ENCODE peak calls at places on chromosomes 2 and 18, in five cellular contexts. I is left cardiac atrium, W is Ammon's horn, S is Right ventricle myocardium superior, N is midbrain. R is an unnamed sample.

GRCh38 chr18:35620765-35621164 is 39.2 kb downstream of the GALNT1 start:
- DNase-seq in S (no peak), W (peak; percentile 15), I (peak; percentile 29), N (no peak), R (no peak)

GRCh38 chr2:28164280-28164801 is 228.3 kb upstream of the FOSL2 start:
- DNase-seq in S (peak; percentile 56), I (peak; percentile 21), W (no peak), N (no peak), R (no peak)

GRCh38 chr2:171794918-171795317 is 99.1 kb downstream of the SLC25A12 start:
- DNase-seq in I (no peak), W (no peak), S (no peak), N (no peak), R (no peak)

GRCh38 chr2:63589148-63589972 is 597 bp downstream of the MDH1 start:
- DNase-seq in W (peak; percentile 29), I (no peak), S (no peak), N (no peak), R (no peak)

GRCh38 chr2:190853659-190854386 is 26.8 kb upstream of the GLS start:
- DNase-seq in I (no peak), N (no peak), S (no peak), W (no peak), R (no peak)

GRCh38 chr18:23225518-23225917 is 90.2 kb downstream of the CABLES1 start:
- DNase-seq in I (no peak), N (no peak), W (no peak), S (no peak), R (no peak)

GRCh38 chr18:73980289-73980979 is 167.2 kb downstream of the FBXO15 start:
- DNase-seq in N (no peak), I (no peak), S (no peak), W (no peak), R (no peak)

GRCh38 chr2:153940511-153940910 is 68.8 kb downstream of the GALNT13 start:
- DNase-seq in W (no peak), S (no peak), N (no peak), I (no peak), R (no peak)

GRCh38 chr2:203904022-203904421 is 32.5 kb upstream of the ICOS start:
- DNase-seq in N (no peak), W (no peak), S (no peak), I (no peak), R (no peak)

GRCh38 chr2:98543842-98544241 is 64.5 kb downstream of the COA5 start:
- DNase-seq in N (no peak), W (no peak), I (no peak), S (no peak), R (no peak)

GRCh38 chr2:170679607-170680079 is 35.5 kb upstream of the SP5 start:
- DNase-seq in W (no peak), N (no peak), S (no peak), I (no peak), R (no peak)

GRCh38 chr18:13416208-13416607 is 197.6 kb downstream of the LDLRAD4 start:
- DNase-seq in I (no peak), N (no peak), W (no peak), S (no peak), R (no peak)

GRCh38 chr2:128348505-128349065 is 29.9 kb upstream of the HS6ST1 start:
- DNase-seq in I (no peak), N (no peak), S (no peak), W (no peak), R (no peak)

GRCh38 chr2:234341332-234341985 is 155.4 kb downstream of the ARL4C start:
- DNase-seq in S (no peak), I (no peak), W (no peak), N (no peak), R (no peak)

GRCh38 chr2:55771612-55772011 is 78.0 kb upstream of the PNPT1 start:
- DNase-seq in W (no peak), S (no peak), N (peak; percentile 23), I (no peak), R (no peak)

GRCh38 chr2:105243961-105244360 is 2.4 kb downstream of the GPR45 start:
- DNase-seq in W (no peak), S (no peak), N (no peak), I (no peak), R (no peak)

GRCh38 chr2:8168876-8169275 is 513.0 kb upstream of the ID2 start:
- DNase-seq in W (no peak), N (no peak), S (no peak), I (no peak), R (no peak)

GRCh38 chr2:148900350-148900749 is 25.3 kb downstream of the KIF5C start:
- DNase-seq in I (no peak), N (no peak), W (no peak), S (no peak), R (no peak)

GRCh38 chr2:43020990-43021677 is 205.3 kb downstream of the ZFP36L2 start:
- DNase-seq in I (no peak), S (no peak), W (peak; percentile 57), N (no peak), R (no peak)

GRCh38 chr2:160651416-160652200 is 158.0 kb upstream of the RBMS1 start:
- DNase-seq in S (no peak), W (peak; percentile 80), N (no peak), I (no peak), R (no peak)

GRCh38 chr2:200609027-200609614 is 23.3 kb downstream of the AOX1 start:
- DNase-seq in N (no peak), I (peak; percentile 25), W (no peak), S (no peak), R (no peak)

GRCh38 chr18:3689091-3689490 is 239.1 kb downstream of the TGIF1 start:
- DNase-seq in N (no peak), W (no peak), S (no peak), I (no peak), R (no peak)

GRCh38 chr2:190507135-190507534 is 27.4 kb downstream of the NEMP2 start:
- DNase-seq in W (no peak), N (no peak), S (no peak), I (no peak), R (no peak)

GRCh38 chr2:62461707-62462106 is 44.3 kb downstream of the TMEM17 start:
- DNase-seq in S (peak; percentile 57), W (no peak), N (peak; percentile 43), I (peak; percentile 40), R (no peak)

GRCh38 chr2:196176142-196176738 is 4.9 kb upstream of the STK17B start:
- DNase-seq in W (no peak), N (no peak), I (no peak), S (no peak), R (no peak)

GRCh38 chr2:219629976-219630695 is 2.7 kb downstream of the SLC4A3 start:
- DNase-seq in I (peak; percentile 66), S (peak; percentile 78), N (no peak), W (no peak), R (no peak)

GRCh38 chr18:27135504-27136207 is 49.5 kb downstream of the CHST9 start:
- DNase-seq in I (no peak), W (no peak), N (no peak), S (no peak), R (no peak)

GRCh38 chr2:12363569-12363968 is 353.2 kb upstream of the TRIB2 start:
- DNase-seq in S (no peak), W (no peak), I (no peak), N (no peak), R (no peak)

R was measured in upper lobe of right lung.